ENCODE peak calls at places on chromosome 4, in ten cellular contexts. K is GM23338, O is PC-3, J is right cardiac atrium, B is vagina, T is tibial artery, X is A549, P is sigmoid colon, M is OCI-LY7, E is heart left ventricle. C is an unnamed sample.
A peak's percentile ranks its signal among the peaks of the same experiment; 100 is the strongest.

GRCh38 chr4:158799856-158800255 is 31.0 kb downstream of the FNIP2 start:
- DNase-seq in J (no peak), T (no peak), M (no peak), X (no peak), E (no peak), B (no peak), K (no peak), O (no peak), P (no peak), C (no peak)

GRCh38 chr4:16794816-16795445 is 103.5 kb downstream of the LDB2 start:
- DNase-seq in X (peak; percentile 9), E (peak; percentile 71), O (peak; percentile 45), P (no peak), J (peak; percentile 58), T (no peak), B (no peak), M (peak; percentile 37), K (peak; percentile 93), C (peak; percentile 22)

GRCh38 chr4:15651682-15652081 is 3.5 kb downstream of the FBXL5 start:
- DNase-seq in M (no peak), P (no peak), X (no peak), O (no peak), T (no peak), K (no peak), B (no peak), E (no peak), J (no peak), C (no peak)

GRCh38 chr4:157888281-157888680 is 284.5 kb downstream of the GASK1B start:
- DNase-seq in X (no peak), P (no peak), E (no peak), K (no peak), O (no peak), B (no peak), J (no peak), M (no peak), T (no peak), C (no peak)

GRCh38 chr4:2796261-2797187 is 3.6 kb downstream of the SH3BP2 start:
- DNase-seq in B (no peak), T (peak; percentile 68), M (no peak), X (peak; percentile 82), E (peak; percentile 19), J (no peak), K (no peak), P (peak; percentile 70), O (peak; percentile 58), C (no peak)

GRCh38 chr4:76733380-76733779 is 164.6 kb downstream of the SOWAHB start:
- DNase-seq in X (peak; percentile 25), P (no peak), E (no peak), B (no peak), T (no peak), J (no peak), O (peak; percentile 70), K (no peak), M (no peak), C (no peak)

GRCh38 chr4:188206783-188207182 is 67.5 kb downstream of the TRIML1 start:
- DNase-seq in K (no peak), J (no peak), T (no peak), E (no peak), M (no peak), X (no peak), B (no peak), P (no peak), O (no peak), C (no peak)

GRCh38 chr4:148445903-148446261 is 3.7 kb upstream of the NR3C2 start:
- DNase-seq in M (no peak), E (no peak), O (no peak), K (peak; percentile 13), J (no peak), P (no peak), X (no peak), T (no peak), B (no peak), C (no peak)

GRCh38 chr4:48137766-48138349 is 3.8 kb upstream of the TXK start:
- DNase-seq in K (no peak), O (no peak), M (peak; percentile 10), B (no peak), T (no peak), J (no peak), E (no peak), P (no peak), X (no peak), C (no peak)

GRCh38 chr4:155973639-155974475 is 20.2 kb upstream of the CTSO start:
- DNase-seq in E (no peak), P (no peak), K (peak; percentile 60), X (no peak), O (peak; percentile 24), M (no peak), B (no peak), J (no peak), T (no peak), C (no peak)

GRCh38 chr4:112416464-112416863 is 99.5 kb downstream of the NEUROG2 start:
- DNase-seq in K (no peak), J (no peak), T (no peak), B (no peak), O (peak; percentile 51), M (no peak), E (no peak), X (no peak), P (no peak), C (no peak)

GRCh38 chr4:126541820-126542219 is 1090.9 kb upstream of the INTU start:
- DNase-seq in E (no peak), X (no peak), J (no peak), T (no peak), P (no peak), K (no peak), M (no peak), B (no peak), O (no peak), C (no peak)

GRCh38 chr4:27005512-27006246 is 145.0 kb downstream of the STIM2 start:
- DNase-seq in X (no peak), J (no peak), O (peak; percentile 85), K (no peak), B (no peak), T (no peak), P (no peak), E (no peak), M (no peak), C (no peak)

GRCh38 chr4:38449506-38450174 is 214.4 kb upstream of the KLF3 start:
- DNase-seq in P (no peak), J (no peak), E (no peak), B (no peak), T (no peak), K (peak; percentile 39), X (no peak), O (no peak), M (no peak), C (no peak)

GRCh38 chr4:67886281-67886680 is 2.5 kb upstream of the TMPRSS11D start:
- DNase-seq in O (peak; percentile 53), K (no peak), B (no peak), X (no peak), J (no peak), E (no peak), T (no peak), M (no peak), P (no peak), C (no peak)

GRCh38 chr4:14091966-14092365 is 464.4 kb upstream of the BOD1L1 start:
- DNase-seq in E (no peak), M (no peak), P (no peak), J (no peak), O (no peak), X (no peak), B (no peak), K (no peak), T (no peak), C (no peak)

GRCh38 chr4:176150283-176150682 is 45.1 kb downstream of the SPATA4 start:
- DNase-seq in B (no peak), K (peak; percentile 13), P (no peak), X (peak; percentile 18), J (no peak), T (no peak), M (peak; percentile 24), E (no peak), O (peak; percentile 47), C (no peak)

GRCh38 chr4:15659768-15660394 is 4.7 kb upstream of the FBXL5 start:
- DNase-seq in P (no peak), K (no peak), J (no peak), M (no peak), T (no peak), B (no peak), X (no peak), E (no peak), O (no peak), C (no peak)

DNA sequence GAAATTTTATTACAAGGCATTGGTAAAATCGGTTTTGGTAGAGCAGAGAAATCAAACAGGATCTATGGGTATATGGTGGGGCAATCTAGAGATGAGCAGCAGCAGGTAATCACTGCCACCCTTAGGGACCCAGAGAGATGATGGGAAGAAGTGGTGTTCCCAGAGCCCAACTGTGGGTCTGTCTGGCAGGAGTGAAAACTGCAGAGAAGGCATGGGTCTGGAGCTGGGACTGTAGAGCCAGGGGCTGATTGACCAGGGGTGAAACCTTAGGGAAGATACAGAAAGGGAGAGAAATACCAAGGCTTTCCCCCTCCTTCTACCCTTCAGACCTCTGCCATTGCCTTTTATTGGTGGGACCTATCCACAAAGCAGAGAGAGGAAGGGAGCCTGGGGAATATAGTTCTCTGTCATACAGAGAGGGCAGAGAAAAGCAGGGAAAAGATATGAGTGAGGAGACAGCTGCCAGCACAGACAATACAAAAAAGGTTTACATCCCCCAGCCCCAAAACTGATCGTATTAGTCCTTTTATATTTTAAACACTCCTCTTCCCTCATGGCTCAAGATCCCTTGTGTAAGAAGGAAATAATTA is 28.7 kb downstream of the PDLIM5 start:
- DNase-seq in E (no peak), B (no peak), O (no peak), K (no peak), T (no peak), X (no peak), J (no peak), P (no peak), M (no peak), C (no peak)
- H3K4me1 ChIP-seq in E (peaks cover 87% of the 10 kb centered on the region), B (peaks cover 25% of the 10 kb centered on the region), O (peaks cover 12% of the 10 kb centered on the region), K (peaks cover 17% of the 10 kb centered on the region), T (peaks cover 99% of the 10 kb centered on the region), X (peaks cover 76% of the 10 kb centered on the region), J (peaks cover 12% of the 10 kb centered on the region), P (no peaks in the 10 kb centered on the region), M (no peaks in the 10 kb centered on the region), C (peaks cover 100% of the 10 kb centered on the region)

GRCh38 chr4:89661490-89661889 is 175.5 kb downstream of the SNCA start:
- DNase-seq in J (no peak), O (peak; percentile 36), M (no peak), K (peak; percentile 71), E (no peak), P (no peak), X (no peak), T (no peak), B (no peak), C (no peak)
- H3K27ac ChIP-seq in J (no peak overlapping the region), O (no peak overlapping the region), M (no peak overlapping the region), K (peak overlapping the region; percentile 24), E (no peak overlapping the region), P (no peak overlapping the region), X (no peak overlapping the region), T (no peak overlapping the region), B (no peak overlapping the region), C (no peak overlapping the region)

GRCh38 chr4:181166742-181167399 is 1076.3 kb upstream of the TENM3 start:
- DNase-seq in X (no peak), E (no peak), M (no peak), K (peak; percentile 91), P (no peak), J (no peak), O (no peak), T (no peak), B (no peak), C (no peak)
- H3K4me1 ChIP-seq in X (no peaks in the 10 kb centered on the region), E (no peaks in the 10 kb centered on the region), M (no peaks in the 10 kb centered on the region), K (peaks cover 37% of the 10 kb centered on the region), P (no peaks in the 10 kb centered on the region), J (no peaks in the 10 kb centered on the region), O (no peaks in the 10 kb centered on the region), T (no peaks in the 10 kb centered on the region), B (no peaks in the 10 kb centered on the region), C (no peaks in the 10 kb centered on the region)

GRCh38 chr4:87188932-87189331 is 31.5 kb downstream of the KLHL8 start:
- DNase-seq in K (no peak), J (no peak), M (no peak), B (no peak), P (no peak), O (peak; percentile 15), E (no peak), T (no peak), X (no peak), C (no peak)
- H3K27ac ChIP-seq in K (no peak overlapping the region), J (no peak overlapping the region), M (no peak overlapping the region), B (no peak overlapping the region), P (no peak overlapping the region), O (no peak overlapping the region), E (no peak overlapping the region), T (no peak overlapping the region), X (no peak overlapping the region), C (no peak overlapping the region)

C was measured in left ventricle myocardium inferior.